ENCODE peak calls at places on chromosomes 4 and X, in ten cellular contexts. O is BJ, P is AG10803, F is astrocyte of the spinal cord, D is uterus, Z is AG09309, T is epithelial cell of esophagus, S is fibroblast of lung, K is cardiac fibroblast, J is astrocyte of the cerebellum. V is an unnamed sample.

GRCh38 chr4:78954048-78954666 is 14.9 kb upstream of the PAQR3 start:
- DNase-seq in O (no peak), P (no peak), F (peak), D (no peak), Z (no peak), T (peak), S (no peak), K (no peak), J (no peak), V (no peak)

GRCh38 chr4:40995850-40996249 is 218.5 kb downstream of the APBB2 start:
- DNase-seq in O (no peak), P (peak), F (peak), D (no peak), Z (peak), T (no peak), S (peak), K (peak), J (peak), V (no peak)

GRCh38 chr4:74431113-74431826 is 13.7 kb upstream of the AREG start:
- DNase-seq in O (no peak), P (no peak), F (peak), D (no peak), Z (no peak), T (no peak), S (no peak), K (peak), J (no peak), V (no peak)

GRCh38 chrX:114165537-114165936 is 418.3 kb upstream of the HTR2C start:
- DNase-seq in O (no peak), P (no peak), F (no peak), D (no peak), Z (no peak), T (no peak), S (no peak), K (no peak), J (no peak), V (no peak)

GRCh38 chr4:141338238-141338637 is 117.5 kb downstream of the ZNF330 start:
- DNase-seq in O (no peak), P (no peak), F (no peak), D (no peak), Z (no peak), T (no peak), S (no peak), K (no peak), J (no peak), V (no peak)

GRCh38 chrX:113001836-113002235 is 161.2 kb upstream of the AMOT start:
- DNase-seq in O (no peak), P (peak), F (no peak), D (no peak), Z (no peak), T (peak), S (no peak), K (no peak), J (no peak), V (no peak)

GRCh38 chr4:73055241-73055897 is 14.1 kb downstream of the COX18 start:
- DNase-seq in O (no peak), P (no peak), F (no peak), D (no peak), Z (no peak), T (no peak), S (no peak), K (no peak), J (no peak), V (no peak)

GRCh38 chr4:5734841-5735240 is 23.8 kb downstream of the EVC start:
- DNase-seq in O (no peak), P (no peak), F (no peak), D (no peak), Z (no peak), T (no peak), S (no peak), K (peak), J (no peak), V (no peak)

GRCh38 chr4:121711263-121712000 is 14.7 kb upstream of the ANXA5 start:
- DNase-seq in O (peak), P (peak), F (peak), D (peak), Z (peak), T (peak), S (peak), K (peak), J (peak), V (peak)

GRCh38 chrX:154809939-154810665 is 4.8 kb upstream of the MPP1 start:
- DNase-seq in O (no peak), P (peak), F (no peak), D (no peak), Z (no peak), T (no peak), S (no peak), K (peak), J (no peak), V (no peak)

GRCh38 chr4:177671387-177671786 is 229.2 kb upstream of the AGA start:
- DNase-seq in O (no peak), P (no peak), F (no peak), D (no peak), Z (no peak), T (no peak), S (no peak), K (no peak), J (no peak), V (no peak)

GRCh38 chr4:177671845-177672244 is 229.6 kb upstream of the AGA start:
- DNase-seq in O (no peak), P (no peak), F (no peak), D (no peak), Z (no peak), T (no peak), S (no peak), K (no peak), J (no peak), V (no peak)

DNA sequence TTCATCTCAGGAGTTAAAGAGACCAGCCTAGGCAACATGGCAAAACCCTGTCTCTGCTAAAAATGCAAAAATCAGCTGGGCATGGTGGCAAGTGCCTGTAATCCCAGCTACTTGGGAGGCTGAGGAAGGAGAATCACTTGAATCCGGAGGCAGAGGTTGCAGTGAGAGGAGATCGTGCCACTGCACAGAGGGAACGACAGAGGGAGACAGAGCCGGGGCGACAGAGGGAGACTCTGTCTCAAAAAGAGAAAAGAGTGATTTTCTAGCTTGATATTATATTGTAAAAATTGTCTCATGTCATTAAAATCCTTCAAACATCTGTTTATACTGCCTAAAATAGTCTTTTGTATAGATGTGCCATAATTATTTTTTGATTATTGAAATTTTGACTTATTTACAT is 225.4 kb upstream of the AGA start:
- DNase-seq in O (no peak), P (no peak), F (no peak), D (no peak), Z (no peak), T (peak), S (no peak), K (no peak), J (no peak), V (no peak)
- TF ChIP-seq CTCF in O (peak), P (no peak), F (peak), D (no peak), Z (peak), T (peak), S (no peak), K (peak), J (peak), V (no peak)

GRCh38 chrX:49070988-49071387 is 2.8 kb downstream of the PRAF2 start:
- DNase-seq in O (no peak), P (no peak), F (no peak), D (no peak), Z (no peak), T (no peak), S (no peak), K (no peak), J (no peak), V (no peak)

GRCh38 chrX:49072712-49073095 is 1.1 kb downstream of the PRAF2 start:
- DNase-seq in O (no peak), P (no peak), F (no peak), D (no peak), Z (no peak), T (no peak), S (no peak), K (no peak), J (no peak), V (no peak)

GRCh38 chrX:49073641-49074575 is at the start of gene PRAF2:
- DNase-seq in O (peak), P (peak), F (peak), D (peak), Z (peak), T (peak), S (peak), K (peak), J (peak), V (peak)

GRCh38 chrX:49069038-49069437 is 4.8 kb downstream of the PRAF2 start:
- DNase-seq in O (no peak), P (no peak), F (no peak), D (no peak), Z (no peak), T (no peak), S (no peak), K (no peak), J (no peak), V (no peak)

DNA sequence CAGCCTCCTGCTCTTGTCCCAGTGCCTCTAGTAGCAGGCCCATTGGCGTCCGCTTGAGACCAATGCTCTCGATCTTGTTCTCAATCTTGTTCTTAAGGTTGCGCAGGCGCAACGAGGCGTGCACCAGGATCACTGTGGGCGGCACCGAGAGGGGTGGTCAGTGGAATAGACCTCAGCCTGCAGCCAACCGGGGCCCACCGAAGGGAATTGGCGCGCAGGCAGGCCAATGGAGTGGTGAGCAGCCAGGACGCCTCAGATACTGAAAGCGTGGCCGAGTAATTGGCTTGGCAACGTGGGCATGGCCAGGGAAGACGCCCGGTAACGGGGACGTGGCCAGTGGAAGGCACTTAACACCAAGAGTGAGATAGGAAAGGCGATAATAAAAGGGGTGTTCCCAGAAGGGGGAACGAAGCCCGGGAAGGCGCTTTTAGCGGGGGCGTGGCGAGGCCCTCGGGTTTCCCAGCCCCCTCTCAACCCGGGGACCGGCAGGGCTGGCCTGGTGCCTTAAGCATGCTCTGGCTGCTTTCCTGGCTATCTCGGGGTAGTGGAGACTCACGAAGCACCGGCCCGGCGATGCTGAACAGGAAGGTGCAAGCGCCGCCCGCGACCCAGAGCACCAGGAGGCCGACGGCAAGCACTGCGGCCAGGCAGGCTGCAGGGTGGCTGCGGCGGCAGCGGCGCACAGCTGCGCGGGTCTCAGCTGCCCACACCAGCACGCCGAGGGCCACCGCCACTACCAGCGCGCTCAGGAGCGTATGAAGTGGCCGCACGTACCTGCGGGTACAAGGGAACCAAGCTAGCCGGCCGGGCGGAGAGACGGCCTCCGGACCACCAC is 1.7 kb downstream of the PRAF2 start:
- DNase-seq in O (peak), P (peak), F (peak), D (peak), Z (no peak), T (peak), S (peak), K (peak), J (peak), V (no peak)
- H3K4me3 ChIP-seq in O (peak), P (peak), F (peak), D (peak), Z (peak), T (peak), S (peak), K (peak), J (peak), V (peak)

GRCh38 chr4:22238742-22239141 is 277.1 kb downstream of the ADGRA3 start:
- DNase-seq in O (no peak), P (no peak), F (no peak), D (no peak), Z (no peak), T (peak), S (no peak), K (no peak), J (no peak), V (no peak)
- TF ChIP-seq CTCF in O (no peak), P (no peak), F (peak), D (no peak), Z (peak), T (peak), S (no peak), K (no peak), J (peak), V (peak)

GRCh38 chr4:185004562-185005208 is 13.6 kb upstream of the HELT start:
- DNase-seq in O (no peak), P (no peak), F (peak), D (no peak), Z (no peak), T (no peak), S (no peak), K (no peak), J (no peak), V (no peak)
- H3K4me3 ChIP-seq in O (no peak), P (peak), F (peak), D (no peak), Z (no peak), T (peak), S (no peak), K (peak), J (peak), V (no peak)

DNA sequence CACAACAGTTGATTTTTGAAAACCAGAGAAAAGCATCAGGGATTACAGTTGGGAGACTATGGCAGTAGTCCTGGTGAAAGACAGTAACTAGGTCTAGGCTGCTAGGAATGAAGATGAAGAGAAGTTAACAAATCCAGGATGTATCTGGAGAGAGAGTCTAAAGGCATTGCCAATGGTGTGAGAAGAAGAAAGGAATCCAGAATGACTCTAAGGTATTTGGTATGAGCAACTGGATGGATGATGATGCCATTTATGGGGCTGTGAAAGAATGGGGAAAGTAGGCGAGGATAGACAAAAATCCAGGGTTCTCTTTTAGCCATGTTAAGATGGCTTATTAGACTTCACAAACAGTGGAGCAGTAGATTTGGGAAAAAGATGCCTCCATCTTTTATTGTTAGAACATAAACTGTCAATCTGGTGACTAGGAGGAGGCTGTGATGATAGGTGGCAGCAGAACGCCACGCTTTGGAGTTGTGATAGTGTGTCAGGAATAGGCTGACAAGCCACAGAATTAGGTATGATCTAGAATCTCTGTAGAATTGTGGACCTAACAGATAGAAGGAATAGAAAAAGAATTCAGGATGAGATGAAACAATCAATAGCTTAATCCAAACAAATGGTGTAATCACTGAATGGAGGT is 27.3 kb upstream of the JADE1 start:
- DNase-seq in O (no peak), P (peak), F (no peak), D (peak), Z (no peak), T (peak), S (peak), K (no peak), J (no peak), V (no peak)
- TF ChIP-seq CTCF in O (no peak), P (no peak), F (no peak), D (no peak), Z (no peak), T (no peak), S (no peak), K (no peak), J (no peak), V (no peak)

V was measured in HFF-Myc.